ENCODE peak calls at places on chromosomes 4 and X, in ten cellular contexts. Z is activated CD8-positive, alpha-beta memory T cell treated with anti-CD3 and anti-CD28 coated beads for 48 hours; I is HT-29; U is WTC11; K is renal cortical epithelial cell; V is C1 segment of cervical spinal cord; X is NK-92 treated with Interleukin-12 subunit alpha and Interleukin-12 subunit beta, amount 100 ng/mL, for 24 hours; L is NCI-H1436; W is caudate nucleus; F is H9. T is an unnamed sample.

GRCh38 chrX:80812176-80812575 is 2.5 kb upstream of the BRWD3 start:
- DNase-seq in W (no peak), Z (no peak), U (peak), K (peak), V (no peak), X (peak), L (no peak), I (peak), F (peak), T (peak)

GRCh38 chrX:21711126-21711847 is 46.6 kb downstream of the SMPX start:
- DNase-seq in W (no peak), L (no peak), U (no peak), V (no peak), F (no peak), Z (no peak), I (no peak), X (no peak), K (no peak), T (no peak)

GRCh38 chrX:22634081-22634480 is 361.4 kb downstream of the CBLL2 start:
- DNase-seq in V (no peak), K (peak), X (no peak), Z (no peak), W (no peak), I (no peak), F (no peak), U (no peak), L (no peak), T (no peak)

GRCh38 chrX:120308558-120308957 is 2.7 kb downstream of the TMEM255A start:
- DNase-seq in Z (no peak), U (peak), I (no peak), V (no peak), L (peak), F (peak), K (no peak), X (no peak), W (no peak), T (no peak)

GRCh38 chr4:151173751-151174325 is 74.4 kb downstream of the RPS3A start:
- DNase-seq in Z (no peak), F (no peak), L (no peak), W (no peak), I (no peak), V (no peak), U (no peak), X (no peak), K (no peak), T (no peak)

GRCh38 chr4:1318488-1319213 is 28.4 kb upstream of the UVSSA start:
- DNase-seq in W (no peak), K (no peak), U (peak), X (no peak), V (no peak), I (no peak), Z (no peak), L (no peak), F (peak), T (no peak)

GRCh38 chr4:55096045-55096444 is 29.4 kb downstream of the KDR start:
- DNase-seq in W (no peak), F (no peak), Z (no peak), L (no peak), X (no peak), V (no peak), I (no peak), U (no peak), K (no peak), T (no peak)

GRCh38 chr4:121070696-121071639 is 1.4 kb downstream of the NDNF start:
- DNase-seq in W (no peak), I (peak), V (no peak), U (peak), Z (no peak), X (no peak), K (no peak), F (peak), L (no peak), T (peak)

GRCh38 chr4:77701111-77701510 is 95.5 kb downstream of the CXCL13 start:
- DNase-seq in F (no peak), I (no peak), Z (no peak), X (no peak), V (no peak), K (no peak), W (no peak), U (no peak), L (no peak), T (no peak)

GRCh38 chr4:177384856-177385396 is 57.3 kb downstream of the AGA start:
- DNase-seq in V (no peak), X (no peak), U (no peak), L (no peak), W (no peak), I (no peak), Z (no peak), F (no peak), K (no peak), T (peak)

GRCh38 chr4:28772066-28772465 is 1911.4 kb downstream of the STIM2 start:
- DNase-seq in K (peak), I (no peak), F (no peak), W (no peak), U (no peak), X (no peak), Z (no peak), L (no peak), V (no peak), T (peak)

GRCh38 chr4:99062120-99062519 is 26.5 kb downstream of the ADH5 start:
- DNase-seq in K (peak), V (no peak), W (no peak), I (no peak), Z (no peak), F (no peak), X (no peak), U (no peak), L (no peak), T (peak)

GRCh38 chrX:41086627-41086932 is 1.3 kb downstream of the USP9X start:
- DNase-seq in X (no peak), K (no peak), U (no peak), I (no peak), W (no peak), L (no peak), Z (no peak), F (no peak), V (no peak), T (no peak)

GRCh38 chrX:132692066-132692465 is 203.2 kb upstream of the MBNL3 start:
- DNase-seq in U (no peak), V (no peak), K (no peak), F (no peak), W (no peak), I (no peak), X (no peak), Z (no peak), L (no peak), T (no peak)

GRCh38 chr4:110510955-110511544 is 35.1 kb downstream of the ENPEP start:
- DNase-seq in L (peak), W (no peak), F (no peak), X (no peak), I (peak), V (no peak), U (no peak), Z (no peak), K (peak), T (peak)

GRCh38 chr4:150818661-150819060 is 196.4 kb downstream of the LRBA start:
- DNase-seq in W (no peak), I (no peak), V (no peak), F (no peak), U (no peak), L (no peak), X (no peak), K (no peak), Z (no peak), T (no peak)

GRCh38 chr4:8019396-8020365 is 80.0 kb upstream of the AFAP1 start:
- DNase-seq in I (no peak), U (no peak), X (no peak), V (no peak), K (no peak), W (no peak), F (no peak), L (no peak), Z (no peak), T (no peak)

GRCh38 chr4:132396636-132397035 is 752.5 kb upstream of the PCDH10 start:
- DNase-seq in F (no peak), I (no peak), K (no peak), L (no peak), V (no peak), U (no peak), W (no peak), Z (no peak), X (no peak), T (no peak)

GRCh38 chr4:33924801-33925200 is 2319.5 kb downstream of the ARAP2 start:
- DNase-seq in U (no peak), K (no peak), V (no peak), Z (no peak), L (no peak), F (no peak), I (no peak), X (no peak), W (no peak), T (peak)

T was measured in kidney tubule cell.